ENCODE peak calls at places on chromosomes 7 and 10, in seven cellular contexts. V is DMS153; U is activated CD8-positive, alpha-beta memory T cell treated with anti-CD3 and anti-CD28 coated beads for 48 hours; Y is RCC 7860; H is HS-5; L is RWPE1; F is naive thymus-derived CD8-positive, alpha-beta T cell. O is an unnamed sample.

GRCh38 chr7:112654322-112655216 is 135.6 kb downstream of the TMEM168 start:
- DNase-seq in H (no peak), F (no peak), V (no peak), U (no peak), L (peak; percentile 51), Y (no peak), O (no peak)

GRCh38 chr7:142581341-142581740 is 167.9 kb upstream of the PRSS1 start:
- DNase-seq in V (no peak), L (peak; percentile 26), Y (no peak), F (no peak), U (no peak), H (no peak), O (no peak)

GRCh38 chr7:143988986-143989745 is 11.0 kb upstream of the OR6B1 start:
- DNase-seq in L (no peak), F (no peak), U (no peak), V (no peak), H (no peak), Y (no peak), O (no peak)

GRCh38 chr10:62584726-62585125 is 210.6 kb downstream of the ZNF365 start:
- DNase-seq in V (no peak), F (no peak), Y (peak; percentile 41), H (no peak), U (no peak), L (no peak), O (no peak)

GRCh38 chr10:387949-388660 is 252.8 kb downstream of the ZMYND11 start:
- DNase-seq in H (no peak), F (no peak), Y (no peak), U (no peak), L (no peak), V (no peak), O (no peak)

GRCh38 chr7:80923211-80923612 is 4.4 kb upstream of the SEMA3C start:
- DNase-seq in Y (peak; percentile 37), H (no peak), U (no peak), V (peak; percentile 73), L (no peak), F (no peak), O (no peak)

GRCh38 chr7:1130021-1130990 is 29.7 kb downstream of the ZFAND2A start:
- DNase-seq in V (no peak), H (no peak), U (no peak), Y (no peak), F (no peak), L (no peak), O (no peak)

GRCh38 chr10:94334857-94335256 is 27.9 kb downstream of the NOC3L start:
- DNase-seq in L (no peak), V (no peak), U (no peak), Y (no peak), F (no peak), H (no peak), O (no peak)

GRCh38 chr10:69655868-69656555 is 26.0 kb downstream of the FAM241B start:
- DNase-seq in Y (no peak), U (no peak), F (no peak), H (no peak), L (no peak), V (no peak), O (no peak)

GRCh38 chr10:31602541-31603244 is 283.7 kb downstream of the ZEB1 start:
- DNase-seq in L (peak; percentile 46), V (peak; percentile 19), Y (no peak), F (no peak), U (no peak), H (no peak), O (no peak)

GRCh38 chr7:39845011-39845410 is 105.0 kb upstream of the CDK13 start:
- DNase-seq in F (no peak), U (no peak), L (no peak), H (no peak), Y (no peak), V (no peak), O (no peak)

GRCh38 chr7:122298618-122299017 is 5.9 kb downstream of the FEZF1 start:
- DNase-seq in H (no peak), Y (no peak), V (no peak), U (no peak), L (no peak), F (no peak), O (no peak)

GRCh38 chr10:58868736-58869435 is 307.6 kb upstream of the PHYHIPL start:
- DNase-seq in V (no peak), H (peak; percentile 24), F (no peak), U (no peak), Y (no peak), L (no peak), O (no peak)

GRCh38 chr10:102720337-102720736 is 5.9 kb downstream of the SFXN2 start:
- DNase-seq in L (no peak), H (no peak), F (no peak), Y (no peak), V (no peak), U (no peak), O (no peak)

GRCh38 chr10:119263966-119264621 is 56.7 kb downstream of the GRK5 start:
- DNase-seq in U (no peak), L (no peak), Y (no peak), F (no peak), V (peak; percentile 84), H (no peak), O (no peak)

GRCh38 chr7:620052-620451 is 100.4 kb upstream of the PDGFA start:
- DNase-seq in H (peak; percentile 61), U (no peak), F (no peak), L (peak; percentile 88), Y (peak; percentile 39), V (no peak), O (no peak)

GRCh38 chr10:43089519-43089918 is 12.7 kb downstream of the RET start:
- DNase-seq in F (no peak), L (no peak), H (no peak), Y (no peak), U (no peak), V (no peak), O (no peak)

GRCh38 chr10:110629680-110630191 is 14.4 kb upstream of the RBM20 start:
- DNase-seq in V (peak; percentile 94), U (no peak), L (peak; percentile 65), F (no peak), H (no peak), Y (no peak), O (no peak)

GRCh38 chr7:73358590-73359275 is 30.8 kb downstream of the FKBP6 start:
- DNase-seq in L (no peak), Y (no peak), V (no peak), U (no peak), F (no peak), H (no peak), O (no peak)

GRCh38 chr7:42722726-42723125 is 189.1 kb downstream of the C7orf25 start:
- DNase-seq in V (no peak), H (no peak), F (no peak), Y (no peak), L (no peak), U (no peak), O (no peak)

GRCh38 chr7:152849128-152849527 is 89.6 kb downstream of the ACTR3B start:
- DNase-seq in Y (no peak), H (no peak), L (no peak), F (no peak), V (no peak), U (no peak), O (no peak)

GRCh38 chr7:1619152-1620079 is 49.6 kb upstream of the PSMG3 start:
- DNase-seq in H (no peak), F (no peak), L (no peak), V (no peak), Y (no peak), U (no peak), O (no peak)

GRCh38 chr10:43292745-43293676 is 26.1 kb upstream of the RASGEF1A start:
- DNase-seq in F (peak; percentile 11), L (peak; percentile 55), V (peak; percentile 34), H (peak; percentile 13), Y (peak; percentile 13), U (no peak), O (no peak)

GRCh38 chr10:13944901-13945300 is 358.1 kb downstream of the PRPF18 start:
- DNase-seq in F (no peak), U (no peak), H (no peak), L (no peak), Y (no peak), V (no peak), O (no peak)

GRCh38 chr10:5776150-5776880 is 36.9 kb downstream of the GDI2 start:
- DNase-seq in H (no peak), Y (no peak), F (no peak), U (no peak), V (no peak), L (no peak), O (no peak)

GRCh38 chr7:132249591-132249971 is 326.7 kb downstream of the PLXNA4 start:
- DNase-seq in U (no peak), L (peak; percentile 21), V (peak; percentile 2), H (no peak), F (no peak), Y (peak; percentile 23), O (peak; percentile 56)

GRCh38 chr10:95785317-95785716 is 29.4 kb downstream of the ENTPD1 start:
- DNase-seq in L (no peak), U (no peak), F (no peak), Y (no peak), V (no peak), H (no peak), O (no peak)

GRCh38 chr10:43355749-43356371 is 15.6 kb upstream of the FXYD4 start:
- DNase-seq in Y (peak; percentile 17), F (no peak), V (no peak), L (peak; percentile 42), H (peak; percentile 24), U (no peak), O (no peak)

GRCh38 chr10:102648889-102649752 is 4.8 kb downstream of the TRIM8 start:
- DNase-seq in H (no peak), L (no peak), Y (no peak), V (no peak), F (peak; percentile 46), U (no peak), O (peak; percentile 62)

GRCh38 chr7:155299539-155300202 is 2.0 kb downstream of the INSIG1 start:
- DNase-seq in H (no peak), L (no peak), Y (no peak), F (peak; percentile 48), U (no peak), V (no peak), O (no peak)

GRCh38 chr7:9307131-9307530 is 873.7 kb downstream of the NXPH1 start:
- DNase-seq in L (no peak), V (peak; percentile 33), Y (no peak), U (no peak), F (no peak), H (no peak), O (no peak)

GRCh38 chr10:80259405-80259871 is 30.0 kb downstream of the MAT1A start:
- DNase-seq in V (no peak), Y (no peak), F (no peak), H (no peak), U (no peak), L (no peak), O (no peak)

GRCh38 chr7:21941570-21942224 is 4.0 kb downstream of the CDCA7L start:
- DNase-seq in V (no peak), F (no peak), H (no peak), L (peak; percentile 69), Y (no peak), U (no peak), O (no peak)

GRCh38 chr7:147478751-147479150 is 1111.8 kb upstream of the C7orf33 start:
- DNase-seq in V (no peak), F (no peak), U (no peak), Y (no peak), L (no peak), H (no peak), O (no peak)

GRCh38 chr7:76300210-76300731 is 2.2 kb upstream of the HSPB1 start:
- DNase-seq in U (no peak), L (peak; percentile 80), F (no peak), H (no peak), Y (peak; percentile 93), V (peak; percentile 65), O (no peak)

GRCh38 chr10:103752680-103753248 is 102.6 kb downstream of the SH3PXD2A start:
- DNase-seq in L (no peak), Y (peak; percentile 34), U (no peak), H (no peak), F (no peak), V (no peak), O (no peak)

GRCh38 chr10:78948616-78949015 is 120.2 kb upstream of the ZMIZ1 start:
- DNase-seq in H (no peak), U (no peak), Y (no peak), L (no peak), F (no peak), V (no peak), O (no peak)

GRCh38 chr10:69567920-69568319 is 5.3 kb downstream of the NEUROG3 start:
- DNase-seq in Y (no peak), H (no peak), F (no peak), L (peak; percentile 64), V (no peak), U (no peak), O (peak; percentile 90)